ENCODE peak calls at places on chromosomes 7 and 10, in six cellular contexts. U is BJ, A is GM12865, T is brain microvascular endothelial cell, D is left ventricle myocardium inferior, H is adrenal gland. B is an unnamed sample.

GRCh38 chr10:72387187-72387586 is 32.5 kb upstream of the DNAJB12 start:
- DNase-seq in A (no peak), H (no peak), D (no peak), U (no peak), T (no peak), B (no peak)

GRCh38 chr10:103193107-103193819 is at the start of gene NT5C2:
- DNase-seq in H (peak; percentile 84), U (no peak), A (peak; percentile 84), D (peak; percentile 87), T (peak; percentile 50), B (peak; percentile 93)

GRCh38 chr10:53749439-53749838 is 976.9 kb upstream of the MBL2 start:
- DNase-seq in H (no peak), D (no peak), U (no peak), A (no peak), T (no peak), B (no peak)

GRCh38 chr7:34672430-34672829 is 14.4 kb downstream of the NPSR1 start:
- DNase-seq in T (no peak), D (no peak), U (no peak), A (no peak), H (no peak), B (no peak)

GRCh38 chr10:11329055-11329673 is 282.3 kb downstream of the USP6NL start:
- DNase-seq in A (no peak), U (no peak), T (no peak), H (no peak), D (no peak), B (no peak)

GRCh38 chr7:124497209-124497608 is 268.4 kb downstream of the GPR37 start:
- DNase-seq in U (no peak), D (no peak), T (no peak), A (no peak), H (no peak), B (no peak)

GRCh38 chr10:71980181-71981023 is 16.2 kb downstream of the CHST3 start:
- DNase-seq in D (no peak), U (no peak), H (peak; percentile 75), T (no peak), A (no peak), B (no peak)

GRCh38 chr7:294440-295154 is 4.6 kb downstream of the FOXL3 start:
- DNase-seq in D (no peak), T (no peak), A (no peak), H (no peak), U (no peak), B (no peak)

GRCh38 chr7:33185786-33186185 is 56.4 kb downstream of the BBS9 start:
- DNase-seq in T (peak; percentile 46), A (peak; percentile 54), U (no peak), D (no peak), H (no peak), B (no peak)

GRCh38 chr10:86583983-86584382 is 62.4 kb upstream of the WAPL start:
- DNase-seq in A (peak; percentile 56), U (no peak), H (no peak), D (no peak), T (no peak), B (no peak)

GRCh38 chr10:73871915-73872710 is 2.2 kb downstream of the CAMK2G start:
- DNase-seq in D (no peak), H (peak; percentile 70), A (no peak), T (peak; percentile 27), U (no peak), B (no peak)

GRCh38 chr10:22849077-22849810 is 78.6 kb upstream of the ARMC3 start:
- DNase-seq in U (no peak), D (peak; percentile 89), H (peak; percentile 87), T (peak; percentile 22), A (no peak), B (peak; percentile 94)

GRCh38 chr10:61786728-61787127 is 114.8 kb upstream of the ARID5B start:
- DNase-seq in T (peak; percentile 73), D (no peak), A (peak; percentile 82), H (no peak), U (peak; percentile 30), B (no peak)

GRCh38 chr10:118725784-118726507 is 28.8 kb downstream of the CACUL1 start:
- DNase-seq in D (no peak), U (peak; percentile 58), T (peak; percentile 13), A (no peak), H (no peak), B (no peak)

GRCh38 chr10:1068362-1069361 is 12.5 kb downstream of the WDR37 start:
- DNase-seq in U (no peak), A (no peak), D (no peak), H (no peak), T (no peak), B (no peak)

GRCh38 chr10:33332183-33333031 is 2.1 kb downstream of the NRP1 start:
- DNase-seq in D (no peak), A (no peak), H (no peak), U (no peak), T (no peak), B (no peak)

GRCh38 chr10:11205026-11205772 is 187.5 kb downstream of the CELF2 start:
- DNase-seq in A (no peak), D (no peak), U (no peak), T (no peak), H (no peak), B (no peak)

GRCh38 chr10:110569120-110569519 is 1.6 kb downstream of the SMC3 start:
- DNase-seq in T (no peak), D (no peak), A (no peak), U (no peak), H (no peak), B (no peak)
- H3K4me3 ChIP-seq in T (peak overlapping the region; percentile 93), D (peak overlapping the region; percentile 98), A (peak overlapping the region; percentile 75), U (no peak overlapping the region), H (no peak overlapping the region), B (peak overlapping the region; percentile 89)

GRCh38 chr10:78585952-78586351 is 482.8 kb upstream of the ZMIZ1 start:
- DNase-seq in H (no peak), A (no peak), T (no peak), D (no peak), U (no peak), B (no peak)

GRCh38 chr10:78588194-78588811 is 480.5 kb upstream of the ZMIZ1 start:
- DNase-seq in T (no peak), A (no peak), H (peak; percentile 60), U (no peak), D (peak; percentile 67), B (no peak)

GRCh38 chr10:78594938-78595645 is 473.7 kb upstream of the ZMIZ1 start:
- DNase-seq in D (no peak), T (no peak), U (no peak), A (no peak), H (peak; percentile 30), B (no peak)

GRCh38 chr10:78584666-78585065 is 484.1 kb upstream of the ZMIZ1 start:
- DNase-seq in T (no peak), A (no peak), H (peak; percentile 43), D (no peak), U (no peak), B (no peak)

DNA sequence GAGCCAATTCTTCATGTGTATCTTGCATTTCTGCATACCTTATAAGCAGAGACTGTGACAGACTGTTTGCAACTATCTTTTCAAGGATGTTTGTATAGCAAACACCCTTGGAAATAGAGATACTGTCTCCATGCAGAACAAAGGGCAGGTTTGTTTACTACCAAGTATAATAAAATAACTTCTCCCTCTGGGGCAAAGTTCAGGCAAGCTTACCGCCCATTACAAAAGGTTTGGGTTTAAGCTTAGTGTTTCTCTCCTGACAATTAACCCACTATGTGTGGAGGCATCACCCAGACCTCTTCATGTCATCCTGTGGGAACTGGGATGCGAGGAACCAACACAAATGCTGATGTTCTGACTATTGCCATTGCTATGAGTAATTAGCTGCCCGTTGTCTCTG is 479.1 kb upstream of the ZMIZ1 start:
- DNase-seq in T (no peak), A (no peak), H (no peak), U (no peak), D (no peak), B (no peak)
- H3K4me3 ChIP-seq in T (no peak overlapping the region), A (no peak overlapping the region), H (no peak overlapping the region), U (no peak overlapping the region), D (no peak overlapping the region), B (no peak overlapping the region)

GRCh38 chr7:114925443-114925842 is 3.5 kb downstream of the MDFIC start:
- DNase-seq in H (no peak), U (no peak), D (no peak), T (no peak), A (no peak), B (no peak)

GRCh38 chr7:114923403-114923713 is 1.5 kb downstream of the MDFIC start:
- DNase-seq in A (no peak), H (no peak), T (no peak), D (no peak), U (no peak), B (no peak)

GRCh38 chr7:114922652-114923402 is 933 bp downstream of the MDFIC start:
- DNase-seq in T (peak; percentile 44), U (no peak), H (peak; percentile 73), D (peak; percentile 28), A (peak; percentile 80), B (peak; percentile 79)

GRCh38 chr7:114922151-114922651 is 307 bp downstream of the MDFIC start:
- DNase-seq in T (peak; percentile 38), D (peak; percentile 64), U (no peak), A (peak; percentile 75), H (peak; percentile 61), B (no peak)

GRCh38 chr7:114924066-114924712 is 2.3 kb downstream of the MDFIC start:
- DNase-seq in D (no peak), U (no peak), T (no peak), H (no peak), A (no peak), B (no peak)
- H3K4me3 ChIP-seq in D (peak overlapping the region; percentile 90), U (peak overlapping the region; percentile 85), T (no peak overlapping the region), H (no peak overlapping the region), A (peak overlapping the region; percentile 84), B (peak overlapping the region; percentile 91)

GRCh38 chr7:31129067-31129466 is 77.0 kb downstream of the ADCYAP1R1 start:
- DNase-seq in D (no peak), A (no peak), H (peak; percentile 25), U (no peak), T (no peak), B (no peak)

GRCh38 chr7:31133497-31133896 is 81.4 kb downstream of the ADCYAP1R1 start:
- DNase-seq in A (no peak), T (no peak), U (no peak), H (no peak), D (no peak), B (no peak)

GRCh38 chr7:31137234-31137633 is 85.1 kb downstream of the ADCYAP1R1 start:
- DNase-seq in U (no peak), A (no peak), H (no peak), D (no peak), T (no peak), B (no peak)

DNA sequence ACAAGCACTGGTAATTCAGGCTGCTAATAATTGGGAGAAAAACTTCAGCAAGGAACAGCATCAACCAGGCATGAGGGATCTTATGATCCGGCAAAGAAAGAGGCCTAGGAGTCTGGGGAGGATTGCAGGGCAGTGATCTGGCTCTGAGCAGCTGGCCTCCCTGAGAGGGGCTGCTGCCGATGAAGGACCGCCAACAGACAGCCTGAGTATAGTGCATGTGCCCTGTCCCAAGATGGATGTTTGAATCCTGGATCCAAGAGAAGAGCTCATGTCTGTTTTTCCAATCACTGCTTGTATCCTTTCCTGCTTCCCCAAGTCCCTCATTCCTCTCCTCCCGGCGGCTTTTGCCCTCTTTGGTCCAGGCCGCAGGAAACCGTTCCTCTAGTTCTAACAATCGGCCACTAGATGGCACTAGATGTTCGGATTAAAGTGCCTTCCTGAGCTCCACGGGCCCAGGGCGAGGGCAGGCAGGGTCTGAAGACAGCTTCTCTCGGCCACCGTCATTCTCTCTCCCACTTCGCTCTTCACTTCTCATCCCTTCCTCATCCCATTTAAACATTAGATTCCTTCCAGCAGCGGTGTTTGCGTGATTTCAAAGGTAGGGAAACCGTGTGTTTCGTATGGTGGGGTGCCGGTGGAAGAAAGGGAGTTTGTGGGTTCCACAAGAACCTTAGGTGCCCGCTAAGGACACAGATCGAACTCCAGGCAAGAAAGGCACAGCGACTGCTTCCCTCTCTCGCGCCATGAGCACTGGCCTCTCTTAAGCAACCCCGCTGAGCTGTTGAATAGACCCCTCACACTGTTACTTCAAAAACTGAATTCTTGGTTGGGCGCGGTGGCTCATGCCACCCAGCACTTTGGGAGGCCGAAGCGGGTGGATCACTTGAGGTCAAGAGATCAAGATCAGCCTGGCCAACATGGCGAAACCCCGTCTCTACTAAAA is 82.4 kb downstream of the ADCYAP1R1 start:
- DNase-seq in U (peak; percentile 5), A (peak; percentile 73), H (peak; percentile 84), T (peak; percentile 59), D (peak; percentile 51), B (peak; percentile 81)
- H3K4me3 ChIP-seq in U (no peak overlapping the region), A (no peak overlapping the region), H (no peak overlapping the region), T (no peak overlapping the region), D (no peak overlapping the region), B (no peak overlapping the region)